ENCODE peak calls at places on chromosomes 2 and 18, in nine cellular contexts. X is iris pigment epithelial cell; N is stimulated activated CD8-positive, alpha-beta memory T cell treated with anti-CD3 and anti-CD28 coated beads, Interleukin-7, amount 100 ng/mL, for 4 hours; S is AG09309; E is frontal cortex; U is GM04503; O is WTC11; I is RCC 7860; Z is neural crest cell. T is an unnamed sample.

GRCh38 chr2:200703132-200703925 is 108.4 kb upstream of the BZW1 start:
- DNase-seq in S (peak; percentile 67), I (peak; percentile 36), N (no peak), U (peak; percentile 35), E (no peak), O (no peak), Z (peak; percentile 14), X (peak; percentile 81), T (peak; percentile 80)

GRCh38 chr2:69026638-69027037 is 13.7 kb downstream of the ANTXR1 start:
- DNase-seq in S (no peak), Z (no peak), I (no peak), U (no peak), N (no peak), O (no peak), X (no peak), E (no peak), T (peak; percentile 36)

GRCh38 chr2:76684762-76685161 is 837.4 kb downstream of the LRRTM4 start:
- DNase-seq in U (no peak), N (no peak), X (no peak), I (no peak), E (no peak), S (no peak), O (no peak), Z (no peak), T (no peak)

GRCh38 chr2:170369894-170370293 is 191.9 kb downstream of the MYO3B start:
- DNase-seq in Z (no peak), X (peak; percentile 26), O (no peak), S (no peak), U (no peak), I (peak; percentile 6), E (no peak), N (no peak), T (peak; percentile 11)

GRCh38 chr2:10004836-10005235 is 38.5 kb upstream of the KLF11 start:
- DNase-seq in X (no peak), N (no peak), S (no peak), E (no peak), U (no peak), I (no peak), Z (no peak), O (no peak), T (no peak)

GRCh38 chr2:45904267-45904921 is 252.9 kb downstream of the PRKCE start:
- DNase-seq in X (peak; percentile 24), O (no peak), Z (no peak), S (no peak), N (no peak), I (no peak), U (no peak), E (no peak), T (no peak)

GRCh38 chr2:215425021-215425782 is 10.7 kb downstream of the FN1 start:
- DNase-seq in U (no peak), X (peak; percentile 59), Z (no peak), N (no peak), O (no peak), E (no peak), S (no peak), I (no peak), T (peak; percentile 44)

GRCh38 chr2:170669909-170670308 is 45.2 kb upstream of the SP5 start:
- DNase-seq in X (no peak), N (no peak), S (no peak), Z (no peak), O (no peak), I (no peak), E (no peak), U (no peak), T (no peak)

GRCh38 chr18:48769006-48769646 is 181.6 kb downstream of the SMAD7 start:
- DNase-seq in I (no peak), U (no peak), Z (no peak), S (no peak), O (no peak), N (no peak), X (no peak), E (no peak), T (no peak)

GRCh38 chr2:106299696-106300095 is 105.6 kb upstream of the UXS1 start:
- DNase-seq in Z (no peak), O (no peak), X (no peak), U (no peak), I (no peak), S (no peak), E (no peak), N (no peak), T (no peak)

T was measured in IMR-90.